ENCODE peak calls at places on chromosome 13, in nine cellular contexts. A is activated T-cell treated with anti-CD3 and anti-CD28 coated beads, Interleukin-2, amount 50 U/mL, for 72 hours; C is fibroblast of the aortic adventitia; T is activated naive CD8-positive, alpha-beta T cell treated with anti-CD3 and anti-CD28 coated beads, Interleukin-2, amount 50 U/mL, for 24 hours; Y is hippocampal formation; N is endodermal cell; P is BJ; D is heart right ventricle; F is OCI-LY7. X is an unnamed sample.

GRCh38 chr13:113846639-113847318 is 17.1 kb downstream of the GAS6 start:
- DNase-seq in N (peak), P (no peak), C (no peak), A (no peak), F (no peak), Y (no peak), D (no peak), T (no peak), X (no peak)

GRCh38 chr13:114135731-114136171 is 3.3 kb upstream of the RASA3 start:
- DNase-seq in T (no peak), Y (no peak), A (no peak), N (peak), C (no peak), F (no peak), P (no peak), D (no peak), X (no peak)

GRCh38 chr13:105969761-105970160 is 565.7 kb downstream of the EFNB2 start:
- DNase-seq in D (no peak), Y (no peak), T (no peak), C (no peak), A (no peak), F (no peak), N (no peak), P (no peak), X (no peak)

GRCh38 chr13:40181203-40181845 is 485.1 kb downstream of the FOXO1 start:
- DNase-seq in F (no peak), A (no peak), T (no peak), N (no peak), D (no peak), P (no peak), C (peak), Y (no peak), X (no peak)

GRCh38 chr13:114005206-114005720 is 31.4 kb upstream of the C13orf46 start:
- DNase-seq in D (no peak), A (no peak), T (no peak), N (no peak), F (no peak), Y (no peak), C (no peak), P (no peak), X (no peak)

GRCh38 chr13:52713894-52714293 is 25.7 kb downstream of the CNMD start:
- DNase-seq in T (no peak), C (no peak), N (no peak), F (no peak), P (no peak), D (peak), Y (peak), A (no peak), X (no peak)

GRCh38 chr13:60312851-60313505 is 84.0 kb upstream of the TDRD3 start:
- DNase-seq in F (no peak), P (no peak), N (no peak), C (no peak), T (no peak), D (no peak), Y (no peak), A (no peak), X (no peak)

GRCh38 chr13:46622918-46623256 is 69.9 kb downstream of the LRCH1 start:
- DNase-seq in F (peak), N (no peak), A (no peak), D (no peak), Y (no peak), C (peak), T (no peak), P (peak), X (no peak)

GRCh38 chr13:35279500-35279899 is 197.0 kb downstream of the MAB21L1 start:
- DNase-seq in T (no peak), P (no peak), D (no peak), A (no peak), Y (no peak), N (no peak), C (no peak), F (no peak), X (no peak)

GRCh38 chr13:97855570-97855970 is 97.9 kb upstream of the IPO5 start:
- DNase-seq in F (peak), N (peak), C (peak), Y (peak), D (no peak), A (peak), P (peak), T (peak), X (peak)

GRCh38 chr13:30313307-30313706 is 6.0 kb upstream of the KATNAL1 start:
- DNase-seq in P (no peak), D (no peak), C (no peak), N (no peak), Y (no peak), F (peak), T (no peak), A (no peak), X (no peak)

GRCh38 chr13:27194895-27195764 is 23.5 kb upstream of the USP12 start:
- DNase-seq in Y (no peak), F (no peak), P (peak), T (no peak), C (peak), N (no peak), A (peak), D (no peak), X (no peak)

GRCh38 chr13:42969558-42970172 is 22.4 kb downstream of the EPSTI1 start:
- DNase-seq in Y (peak), D (peak), F (peak), N (peak), A (peak), C (peak), P (no peak), T (peak), X (peak)

GRCh38 chr13:113448545-113448884 is 4.8 kb downstream of the ADPRHL1 start:
- DNase-seq in N (peak), C (no peak), D (peak), T (no peak), Y (no peak), F (peak), P (no peak), A (no peak), X (no peak)

GRCh38 chr13:24217601-24218281 is 57.2 kb downstream of the SPATA13 start:
- DNase-seq in F (peak), A (no peak), P (no peak), T (no peak), Y (no peak), D (no peak), N (peak), C (peak), X (no peak)

GRCh38 chr13:67100723-67101122 is 129.4 kb downstream of the PCDH9 start:
- DNase-seq in C (no peak), F (no peak), N (peak), P (no peak), A (no peak), Y (no peak), D (no peak), T (no peak), X (no peak)

GRCh38 chr13:50403311-50403710 is 388.1 kb downstream of the KCNRG start:
- DNase-seq in N (no peak), C (no peak), P (no peak), D (no peak), F (no peak), T (no peak), Y (no peak), A (no peak), X (no peak)

GRCh38 chr13:80116107-80116506 is 224.8 kb downstream of the SPRY2 start:
- DNase-seq in D (no peak), C (peak), A (no peak), P (peak), F (no peak), Y (no peak), N (no peak), T (no peak), X (no peak)

GRCh38 chr13:33677215-33677614 is 140.7 kb upstream of the RFC3 start:
- DNase-seq in Y (no peak), A (no peak), F (no peak), P (no peak), N (no peak), C (no peak), D (no peak), T (no peak), X (no peak)

GRCh38 chr13:60329221-60329983 is 67.6 kb upstream of the TDRD3 start:
- DNase-seq in T (peak), A (peak), C (peak), P (no peak), F (peak), N (peak), D (no peak), Y (no peak), X (peak)

GRCh38 chr13:85040176-85040660 is 759.0 kb downstream of the SLITRK6 start:
- DNase-seq in C (no peak), T (no peak), F (no peak), A (no peak), P (no peak), D (no peak), N (no peak), Y (no peak), X (no peak)

GRCh38 chr13:67614577-67614976 is 384.4 kb upstream of the PCDH9 start:
- DNase-seq in Y (no peak), F (no peak), T (no peak), P (no peak), N (no peak), C (no peak), A (no peak), D (no peak), X (no peak)

GRCh38 chr13:40589285-40590109 is 76.9 kb downstream of the FOXO1 start:
- DNase-seq in T (no peak), C (peak), D (no peak), N (no peak), F (peak), A (no peak), P (no peak), Y (peak), X (peak)

GRCh38 chr13:73767747-73768315 is 366.4 kb downstream of the KLF12 start:
- DNase-seq in T (peak), P (no peak), Y (no peak), F (peak), C (no peak), N (peak), D (no peak), A (peak), X (no peak)

GRCh38 chr13:97267418-97268059 is 45.4 kb downstream of the MBNL2 start:
- DNase-seq in T (no peak), F (no peak), C (no peak), P (no peak), A (no peak), Y (no peak), N (peak), D (no peak), X (no peak)

GRCh38 chr13:64855506-64855905 is 2374.6 kb downstream of the PCDH9 start:
- DNase-seq in P (no peak), Y (no peak), C (peak), F (no peak), T (no peak), N (no peak), D (no peak), A (no peak), X (no peak)

GRCh38 chr13:20132052-20132634 is 28.7 kb downstream of the GJA3 start:
- DNase-seq in P (no peak), D (no peak), Y (no peak), A (no peak), N (peak), T (no peak), C (no peak), F (no peak), X (no peak)

GRCh38 chr13:24075137-24075975 is 85.2 kb upstream of the SPATA13 start:
- DNase-seq in F (no peak), P (no peak), D (no peak), Y (no peak), T (no peak), N (no peak), C (peak), A (no peak), X (no peak)

GRCh38 chr13:106786006-106786579 is 218.2 kb upstream of the ARGLU1 start:
- DNase-seq in F (peak), N (no peak), Y (no peak), D (no peak), T (no peak), P (no peak), A (no peak), C (no peak), X (no peak)

GRCh38 chr13:38093425-38093824 is 223.9 kb upstream of the TRPC4 start:
- DNase-seq in C (no peak), F (no peak), D (no peak), Y (no peak), P (no peak), N (no peak), T (no peak), A (no peak), X (no peak)

GRCh38 chr13:50945669-50946068 is 36.1 kb downstream of the RNASEH2B start:
- DNase-seq in Y (no peak), F (no peak), C (no peak), A (no peak), D (no peak), N (no peak), P (no peak), T (no peak), X (no peak)

GRCh38 chr13:43377955-43378354 is 354.6 kb downstream of the DNAJC15 start:
- DNase-seq in F (no peak), Y (no peak), T (no peak), N (no peak), D (no peak), A (no peak), P (no peak), C (peak), X (no peak)

GRCh38 chr13:25380741-25381324 is 9.1 kb downstream of the ATP8A2 start:
- DNase-seq in N (no peak), Y (no peak), F (no peak), T (no peak), C (no peak), P (no peak), D (no peak), A (no peak), X (no peak)

GRCh38 chr13:113135281-113135760 is 12.7 kb downstream of the F10 start:
- DNase-seq in D (no peak), Y (no peak), C (no peak), A (no peak), T (no peak), P (no peak), F (no peak), N (peak), X (no peak)

GRCh38 chr13:110770678-110771077 is 57.2 kb downstream of the ING1 start:
- DNase-seq in P (no peak), F (no peak), Y (no peak), C (no peak), A (no peak), D (no peak), N (no peak), T (no peak), X (no peak)

GRCh38 chr13:110396913-110397379 is 89.9 kb downstream of the COL4A2 start:
- DNase-seq in C (peak), T (no peak), N (no peak), F (no peak), D (peak), A (no peak), P (peak), Y (no peak), X (no peak)

GRCh38 chr13:60213236-60213746 is 49.6 kb upstream of the DIAPH3 start:
- DNase-seq in N (no peak), Y (no peak), T (no peak), D (no peak), A (no peak), C (no peak), F (no peak), P (no peak), X (no peak)